ENCODE peak calls at places on chromosome 17, in eight cellular contexts. Z, A, M, D, L, B, P and C are unnamed samples.

GRCh38 chr17:10123093-10123492 is 75.3 kb downstream of the GAS7 start:
- DNase-seq in Z (no peak), A (no peak), M (no peak), D (no peak), L (no peak), B (no peak), P (no peak), C (no peak)

GRCh38 chr17:32161506-32162365 is 19.4 kb downstream of the RHOT1 start:
- DNase-seq in Z (peak; percentile 48), A (no peak), M (no peak), D (no peak), L (no peak), B (no peak), P (no peak), C (no peak)

GRCh38 chr17:14299261-14300093 is 1.4 kb upstream of the HS3ST3B1 start:
- DNase-seq in Z (no peak), A (peak; percentile 64), M (no peak), D (peak; percentile 68), L (peak; percentile 57), B (peak; percentile 34), P (peak; percentile 18), C (peak; percentile 55)

GRCh38 chr17:8869416-8869815 is 1.9 kb upstream of the PIK3R6 start:
- DNase-seq in Z (no peak), A (no peak), M (no peak), D (no peak), L (no peak), B (no peak), P (no peak), C (no peak)

GRCh38 chr17:48639982-48640857 is 14.1 kb upstream of the HOXB9 start:
- DNase-seq in Z (no peak), A (no peak), M (no peak), D (no peak), L (no peak), B (no peak), P (no peak), C (no peak)

GRCh38 chr17:77163521-77164280 is 22.9 kb downstream of the SEC14L1 start:
- DNase-seq in Z (no peak), A (no peak), M (no peak), D (no peak), L (no peak), B (no peak), P (no peak), C (no peak)

GRCh38 chr17:1029196-1029911 is 32.4 kb downstream of the TIMM22 start:
- DNase-seq in Z (peak; percentile 38), A (no peak), M (no peak), D (no peak), L (no peak), B (peak; percentile 39), P (no peak), C (no peak)

GRCh38 chr17:7882068-7882467 is 6.5 kb upstream of the CHD3 start:
- DNase-seq in Z (no peak), A (no peak), M (no peak), D (no peak), L (no peak), B (no peak), P (no peak), C (no peak)

GRCh38 chr17:7177954-7178477 is 1.2 kb downstream of the ASGR1 start:
- DNase-seq in Z (no peak), A (peak; percentile 29), M (no peak), D (no peak), L (no peak), B (no peak), P (no peak), C (peak; percentile 34)

GRCh38 chr17:67376892-67377726 is at the start of gene PITPNC1:
- DNase-seq in Z (peak; percentile 84), A (peak; percentile 86), M (peak; percentile 95), D (peak; percentile 94), L (peak; percentile 86), B (peak; percentile 91), P (peak; percentile 81), C (peak; percentile 73)

GRCh38 chr17:8173871-8174322 is 2.3 kb downstream of the TMEM107 start:
- DNase-seq in Z (no peak), A (no peak), M (no peak), D (no peak), L (no peak), B (no peak), P (no peak), C (no peak)

GRCh38 chr17:74296548-74296936 is 22.5 kb downstream of the DNAI2 start:
- DNase-seq in Z (no peak), A (peak; percentile 86), M (peak; percentile 74), D (no peak), L (no peak), B (peak; percentile 76), P (no peak), C (no peak)
- TF ChIP-seq CTCF in Z (peak; percentile 55), A (peak; percentile 87), M (peak; percentile 47), D (peak; percentile 58), L (no peak), B (peak; percentile 61), P (peak; percentile 50), C (peak; percentile 61)

GRCh38 chr17:5286846-5287245 is 4.8 kb downstream of the RABEP1 start:
- DNase-seq in Z (no peak), A (no peak), M (no peak), D (no peak), L (no peak), B (no peak), P (no peak), C (no peak)

GRCh38 chr17:5283531-5284315 is 1.6 kb downstream of the RABEP1 start:
- DNase-seq in Z (no peak), A (peak; percentile 14), M (no peak), D (no peak), L (no peak), B (no peak), P (no peak), C (no peak)

GRCh38 chr17:5282639-5283217 is 644 bp downstream of the RABEP1 start:
- DNase-seq in Z (no peak), A (peak; percentile 19), M (no peak), D (peak; percentile 76), L (no peak), B (peak; percentile 16), P (peak; percentile 48), C (no peak)

GRCh38 chr17:5281814-5282638 is at the start of gene RABEP1:
- DNase-seq in Z (peak; percentile 83), A (peak; percentile 93), M (peak; percentile 97), D (peak; percentile 96), L (peak; percentile 95), B (peak; percentile 93), P (peak; percentile 92), C (peak; percentile 93)
- TF ChIP-seq CTCF in Z (no peak), A (peak; percentile 14), M (peak; percentile 15), D (peak; percentile 31), L (peak; percentile 14), B (peak; percentile 42), P (peak; percentile 43), C (no peak)

DNA sequence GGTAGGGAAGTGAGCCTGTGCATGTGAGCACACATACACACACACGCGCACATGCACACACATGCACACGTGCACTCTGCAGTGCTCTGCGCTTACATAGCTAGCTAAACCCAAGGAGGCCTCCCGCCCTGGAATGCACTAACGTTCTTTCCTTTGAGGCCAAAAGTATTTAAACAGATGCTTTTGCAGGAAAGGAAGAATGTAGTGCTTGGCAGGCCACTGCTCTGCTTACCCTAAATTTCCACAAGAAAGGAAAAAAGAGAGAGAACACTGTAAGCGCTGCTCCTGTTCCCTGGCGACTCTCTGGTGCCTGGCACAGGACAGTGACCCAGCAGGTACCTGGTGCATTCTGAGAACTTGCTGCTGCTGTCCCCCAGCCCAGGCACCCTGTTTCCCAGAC is 31.3 kb upstream of the MRPS23 start:
- DNase-seq in Z (no peak), A (no peak), M (no peak), D (no peak), L (no peak), B (no peak), P (no peak), C (no peak)
- TF ChIP-seq CTCF in Z (no peak), A (no peak), M (no peak), D (no peak), L (no peak), B (no peak), P (no peak), C (no peak)

GRCh38 chr17:73340093-73340596 is 28.3 kb upstream of the CDC42EP4 start:
- DNase-seq in Z (peak; percentile 98), A (no peak), M (peak; percentile 53), D (no peak), L (no peak), B (no peak), P (no peak), C (peak; percentile 77)
- TF ChIP-seq CTCF in Z (peak; percentile 67), A (peak; percentile 47), M (no peak), D (peak; percentile 38), L (no peak), B (peak; percentile 22), P (no peak), C (peak; percentile 57)

DNA sequence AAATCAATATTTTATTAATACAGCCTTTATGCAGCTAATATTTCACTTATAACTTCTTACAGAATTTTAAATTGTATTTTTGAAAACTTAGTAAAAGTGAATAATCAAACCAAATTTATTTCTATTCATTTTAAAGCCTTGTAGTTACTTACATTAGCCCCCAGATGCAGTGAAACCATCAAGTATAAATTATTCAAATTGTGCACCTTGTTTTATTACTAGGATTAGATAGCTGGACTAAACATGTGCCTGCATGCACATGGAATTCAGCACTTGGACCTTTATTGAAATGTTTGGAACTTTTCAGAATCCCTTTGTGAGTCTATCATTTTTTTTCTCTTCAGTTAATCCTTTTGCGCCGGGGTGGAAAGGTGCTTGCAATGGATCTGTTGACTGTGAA is 4.7 kb downstream of the ZPBP2 start:
- DNase-seq in Z (peak; percentile 37), A (no peak), M (peak; percentile 40), D (no peak), L (no peak), B (no peak), P (no peak), C (no peak)
- TF ChIP-seq CTCF in Z (peak; percentile 44), A (peak; percentile 36), M (peak; percentile 40), D (peak; percentile 31), L (peak; percentile 82), B (peak; percentile 57), P (peak; percentile 47), C (peak; percentile 49)

GRCh38 chr17:65219124-65219523 is 82.0 kb downstream of the RGS9 start:
- DNase-seq in Z (no peak), A (no peak), M (no peak), D (no peak), L (no peak), B (no peak), P (no peak), C (no peak)
- TF ChIP-seq CTCF in Z (no peak), A (peak; percentile 29), M (peak; percentile 14), D (no peak), L (no peak), B (no peak), P (no peak), C (no peak)

DNA sequence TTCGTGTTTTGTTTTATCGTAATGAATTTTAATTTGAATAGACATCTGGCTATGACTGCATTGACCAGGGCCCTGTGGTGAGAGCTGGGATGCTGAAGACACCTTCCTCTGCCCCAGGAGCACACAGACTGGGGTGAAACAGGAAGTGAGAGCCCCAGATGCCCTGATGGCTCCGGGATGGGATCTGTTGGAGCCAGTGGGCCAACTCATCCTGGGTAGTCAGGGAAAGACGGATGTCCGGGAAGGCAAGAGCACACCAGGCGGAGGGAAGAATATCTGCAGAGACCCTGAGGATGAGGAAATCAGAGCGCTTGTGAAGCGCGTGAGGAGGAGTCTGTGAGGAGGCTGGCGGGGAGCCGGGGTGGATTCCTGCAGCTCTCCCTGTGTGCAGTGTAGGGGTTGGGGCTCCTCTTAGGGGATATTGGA is 71.5 kb upstream of the LGALS9 start:
- DNase-seq in Z (no peak), A (no peak), M (no peak), D (no peak), L (no peak), B (peak; percentile 48), P (no peak), C (no peak)
- TF ChIP-seq CTCF in Z (no peak), A (peak; percentile 64), M (no peak), D (peak; percentile 30), L (no peak), B (no peak), P (no peak), C (no peak)